ENCODE peak calls at places on chromosomes 1 and 21, in eight cellular contexts. One of them, this sample, is unnamed.

GRCh38 chr1:108080448-108080847 is 115.5 kb upstream of the VAV3 start:
- DNase-seq in neural progenitor cell: no peak
- DNase-seq in ureter: no peak
- DNase-seq in NCI-H1436 treated with DMSO at 0.1 percent for 48 hours: no peak
- DNase-seq in CD8-positive, alpha-beta T cell: peak; percentile 15
- DNase-seq in GM12891: no peak
- DNase-seq in stimulated activated CD8-positive, alpha-beta memory T cell treated with anti-CD3 and anti-CD28 coated beads, Interleukin-15, amount 100 ng/mL, for 24 hours: no peak
- DNase-seq in pancreas: no peak
- DNase-seq in this sample: no peak

GRCh38 chr1:150386546-150387080 is 22.7 kb downstream of the RPRD2 start:
- DNase-seq in stimulated activated CD8-positive, alpha-beta memory T cell treated with anti-CD3 and anti-CD28 coated beads, Interleukin-15, amount 100 ng/mL, for 24 hours: no peak
- DNase-seq in NCI-H1436 treated with DMSO at 0.1 percent for 48 hours: no peak
- DNase-seq in pancreas: no peak
- DNase-seq in ureter: no peak
- DNase-seq in neural progenitor cell: no peak
- DNase-seq in CD8-positive, alpha-beta T cell: no peak
- DNase-seq in GM12891: no peak
- DNase-seq in this sample: no peak

GRCh38 chr1:19310720-19311502 is 1.0 kb downstream of the AKR7A2 start:
- DNase-seq in stimulated activated CD8-positive, alpha-beta memory T cell treated with anti-CD3 and anti-CD28 coated beads, Interleukin-15, amount 100 ng/mL, for 24 hours: no peak
- DNase-seq in ureter: no peak
- DNase-seq in CD8-positive, alpha-beta T cell: no peak
- DNase-seq in neural progenitor cell: peak; percentile 26
- DNase-seq in pancreas: no peak
- DNase-seq in GM12891: no peak
- DNase-seq in NCI-H1436 treated with DMSO at 0.1 percent for 48 hours: no peak
- DNase-seq in this sample: no peak

GRCh38 chr1:218259800-218260199 is 25.3 kb upstream of the RRP15 start:
- DNase-seq in stimulated activated CD8-positive, alpha-beta memory T cell treated with anti-CD3 and anti-CD28 coated beads, Interleukin-15, amount 100 ng/mL, for 24 hours: no peak
- DNase-seq in CD8-positive, alpha-beta T cell: no peak
- DNase-seq in NCI-H1436 treated with DMSO at 0.1 percent for 48 hours: no peak
- DNase-seq in GM12891: no peak
- DNase-seq in ureter: no peak
- DNase-seq in pancreas: no peak
- DNase-seq in neural progenitor cell: peak; percentile 44
- DNase-seq in this sample: no peak

GRCh38 chr1:31515936-31516335 is 60.4 kb upstream of the TINAGL1 start:
- DNase-seq in stimulated activated CD8-positive, alpha-beta memory T cell treated with anti-CD3 and anti-CD28 coated beads, Interleukin-15, amount 100 ng/mL, for 24 hours: no peak
- DNase-seq in neural progenitor cell: no peak
- DNase-seq in pancreas: no peak
- DNase-seq in GM12891: no peak
- DNase-seq in NCI-H1436 treated with DMSO at 0.1 percent for 48 hours: no peak
- DNase-seq in CD8-positive, alpha-beta T cell: no peak
- DNase-seq in ureter: no peak
- DNase-seq in this sample: no peak

GRCh38 chr1:46021046-46021822 is 111.2 kb downstream of the PIK3R3 start:
- DNase-seq in stimulated activated CD8-positive, alpha-beta memory T cell treated with anti-CD3 and anti-CD28 coated beads, Interleukin-15, amount 100 ng/mL, for 24 hours: no peak
- DNase-seq in NCI-H1436 treated with DMSO at 0.1 percent for 48 hours: no peak
- DNase-seq in CD8-positive, alpha-beta T cell: no peak
- DNase-seq in ureter: no peak
- DNase-seq in pancreas: no peak
- DNase-seq in GM12891: no peak
- DNase-seq in neural progenitor cell: no peak
- DNase-seq in this sample: no peak

GRCh38 chr1:82185084-82185483 is 384.4 kb downstream of the ADGRL2 start:
- DNase-seq in GM12891: no peak
- DNase-seq in NCI-H1436 treated with DMSO at 0.1 percent for 48 hours: no peak
- DNase-seq in ureter: no peak
- DNase-seq in neural progenitor cell: no peak
- DNase-seq in pancreas: no peak
- DNase-seq in CD8-positive, alpha-beta T cell: no peak
- DNase-seq in stimulated activated CD8-positive, alpha-beta memory T cell treated with anti-CD3 and anti-CD28 coated beads, Interleukin-15, amount 100 ng/mL, for 24 hours: no peak
- DNase-seq in this sample: no peak

GRCh38 chr21:25039461-25040380 is 567.6 kb downstream of the MRPL39 start:
- DNase-seq in pancreas: no peak
- DNase-seq in NCI-H1436 treated with DMSO at 0.1 percent for 48 hours: peak; percentile 68
- DNase-seq in neural progenitor cell: peak; percentile 5
- DNase-seq in GM12891: no peak
- DNase-seq in CD8-positive, alpha-beta T cell: no peak
- DNase-seq in ureter: no peak
- DNase-seq in stimulated activated CD8-positive, alpha-beta memory T cell treated with anti-CD3 and anti-CD28 coated beads, Interleukin-15, amount 100 ng/mL, for 24 hours: no peak
- DNase-seq in this sample: peak; percentile 1

GRCh38 chr1:2555634-2556276 is 416 bp upstream of the TNFRSF14 start:
- DNase-seq in ureter: peak; percentile 94
- DNase-seq in neural progenitor cell: no peak
- DNase-seq in NCI-H1436 treated with DMSO at 0.1 percent for 48 hours: no peak
- DNase-seq in pancreas: peak; percentile 75
- DNase-seq in stimulated activated CD8-positive, alpha-beta memory T cell treated with anti-CD3 and anti-CD28 coated beads, Interleukin-15, amount 100 ng/mL, for 24 hours: peak; percentile 55
- DNase-seq in GM12891: peak; percentile 75
- DNase-seq in CD8-positive, alpha-beta T cell: peak; percentile 60
- DNase-seq in this sample: peak; percentile 46

GRCh38 chr1:117587479-117588356 is 18.1 kb upstream of the TENT5C start:
- DNase-seq in GM12891: no peak
- DNase-seq in stimulated activated CD8-positive, alpha-beta memory T cell treated with anti-CD3 and anti-CD28 coated beads, Interleukin-15, amount 100 ng/mL, for 24 hours: no peak
- DNase-seq in NCI-H1436 treated with DMSO at 0.1 percent for 48 hours: no peak
- DNase-seq in neural progenitor cell: no peak
- DNase-seq in CD8-positive, alpha-beta T cell: no peak
- DNase-seq in pancreas: no peak
- DNase-seq in ureter: no peak
- DNase-seq in this sample: no peak

GRCh38 chr1:17540255-17541001 is 930 bp downstream of the ARHGEF10L start:
- DNase-seq in NCI-H1436 treated with DMSO at 0.1 percent for 48 hours: no peak
- DNase-seq in CD8-positive, alpha-beta T cell: no peak
- DNase-seq in ureter: peak; percentile 69
- DNase-seq in GM12891: no peak
- DNase-seq in pancreas: peak; percentile 73
- DNase-seq in stimulated activated CD8-positive, alpha-beta memory T cell treated with anti-CD3 and anti-CD28 coated beads, Interleukin-15, amount 100 ng/mL, for 24 hours: no peak
- DNase-seq in neural progenitor cell: peak; percentile 87
- DNase-seq in this sample: no peak

GRCh38 chr1:8423702-8424538 is 106.0 kb downstream of the SLC45A1 start:
- DNase-seq in ureter: no peak
- DNase-seq in CD8-positive, alpha-beta T cell: peak; percentile 48
- DNase-seq in NCI-H1436 treated with DMSO at 0.1 percent for 48 hours: no peak
- DNase-seq in neural progenitor cell: peak; percentile 90
- DNase-seq in GM12891: peak; percentile 35
- DNase-seq in pancreas: peak; percentile 77
- DNase-seq in stimulated activated CD8-positive, alpha-beta memory T cell treated with anti-CD3 and anti-CD28 coated beads, Interleukin-15, amount 100 ng/mL, for 24 hours: peak; percentile 19
- DNase-seq in this sample: peak; percentile 79

GRCh38 chr1:232568331-232568852 is 61.5 kb downstream of the SIPA1L2 start:
- DNase-seq in ureter: no peak
- DNase-seq in GM12891: no peak
- DNase-seq in NCI-H1436 treated with DMSO at 0.1 percent for 48 hours: no peak
- DNase-seq in neural progenitor cell: no peak
- DNase-seq in CD8-positive, alpha-beta T cell: no peak
- DNase-seq in stimulated activated CD8-positive, alpha-beta memory T cell treated with anti-CD3 and anti-CD28 coated beads, Interleukin-15, amount 100 ng/mL, for 24 hours: no peak
- DNase-seq in pancreas: no peak
- DNase-seq in this sample: no peak

GRCh38 chr1:30049748-30050147 is 673.6 kb downstream of the MATN1 start:
- DNase-seq in stimulated activated CD8-positive, alpha-beta memory T cell treated with anti-CD3 and anti-CD28 coated beads, Interleukin-15, amount 100 ng/mL, for 24 hours: no peak
- DNase-seq in GM12891: no peak
- DNase-seq in ureter: no peak
- DNase-seq in pancreas: peak; percentile 19
- DNase-seq in neural progenitor cell: no peak
- DNase-seq in NCI-H1436 treated with DMSO at 0.1 percent for 48 hours: no peak
- DNase-seq in CD8-positive, alpha-beta T cell: no peak
- DNase-seq in this sample: no peak

GRCh38 chr1:47783638-47784293 is 213.4 kb downstream of the TRABD2B start:
- DNase-seq in GM12891: no peak
- DNase-seq in neural progenitor cell: no peak
- DNase-seq in ureter: no peak
- DNase-seq in pancreas: no peak
- DNase-seq in CD8-positive, alpha-beta T cell: no peak
- DNase-seq in NCI-H1436 treated with DMSO at 0.1 percent for 48 hours: no peak
- DNase-seq in stimulated activated CD8-positive, alpha-beta memory T cell treated with anti-CD3 and anti-CD28 coated beads, Interleukin-15, amount 100 ng/mL, for 24 hours: no peak
- DNase-seq in this sample: no peak

GRCh38 chr1:208044568-208045241 is 133.8 kb upstream of the CD34 start:
- DNase-seq in neural progenitor cell: no peak
- DNase-seq in ureter: no peak
- DNase-seq in stimulated activated CD8-positive, alpha-beta memory T cell treated with anti-CD3 and anti-CD28 coated beads, Interleukin-15, amount 100 ng/mL, for 24 hours: no peak
- DNase-seq in CD8-positive, alpha-beta T cell: no peak
- DNase-seq in NCI-H1436 treated with DMSO at 0.1 percent for 48 hours: no peak
- DNase-seq in pancreas: no peak
- DNase-seq in GM12891: no peak
- DNase-seq in this sample: no peak

GRCh38 chr1:91804546-91805023 is 81.4 kb downstream of the TGFBR3 start:
- DNase-seq in neural progenitor cell: no peak
- DNase-seq in stimulated activated CD8-positive, alpha-beta memory T cell treated with anti-CD3 and anti-CD28 coated beads, Interleukin-15, amount 100 ng/mL, for 24 hours: peak; percentile 35
- DNase-seq in ureter: no peak
- DNase-seq in CD8-positive, alpha-beta T cell: peak; percentile 81
- DNase-seq in NCI-H1436 treated with DMSO at 0.1 percent for 48 hours: no peak
- DNase-seq in pancreas: no peak
- DNase-seq in GM12891: no peak
- DNase-seq in this sample: no peak

GRCh38 chr1:3119748-3120524 is 50.9 kb downstream of the PRDM16 start:
- DNase-seq in ureter: no peak
- DNase-seq in stimulated activated CD8-positive, alpha-beta memory T cell treated with anti-CD3 and anti-CD28 coated beads, Interleukin-15, amount 100 ng/mL, for 24 hours: no peak
- DNase-seq in GM12891: no peak
- DNase-seq in pancreas: no peak
- DNase-seq in CD8-positive, alpha-beta T cell: no peak
- DNase-seq in neural progenitor cell: no peak
- DNase-seq in NCI-H1436 treated with DMSO at 0.1 percent for 48 hours: no peak
- DNase-seq in this sample: no peak

GRCh38 chr1:211925016-211925415 is 94.5 kb upstream of the LPGAT1 start:
- DNase-seq in neural progenitor cell: peak; percentile 51
- DNase-seq in pancreas: no peak
- DNase-seq in ureter: no peak
- DNase-seq in CD8-positive, alpha-beta T cell: no peak
- DNase-seq in stimulated activated CD8-positive, alpha-beta memory T cell treated with anti-CD3 and anti-CD28 coated beads, Interleukin-15, amount 100 ng/mL, for 24 hours: no peak
- DNase-seq in GM12891: no peak
- DNase-seq in NCI-H1436 treated with DMSO at 0.1 percent for 48 hours: peak; percentile 68
- DNase-seq in this sample: no peak

GRCh38 chr1:153697873-153698647 is 19.6 kb downstream of the NPR1 start:
- DNase-seq in GM12891: no peak
- DNase-seq in stimulated activated CD8-positive, alpha-beta memory T cell treated with anti-CD3 and anti-CD28 coated beads, Interleukin-15, amount 100 ng/mL, for 24 hours: no peak
- DNase-seq in CD8-positive, alpha-beta T cell: no peak
- DNase-seq in pancreas: no peak
- DNase-seq in neural progenitor cell: no peak
- DNase-seq in ureter: peak; percentile 71
- DNase-seq in NCI-H1436 treated with DMSO at 0.1 percent for 48 hours: peak; percentile 64
- DNase-seq in this sample: no peak

GRCh38 chr1:223129229-223129851 is 13.7 kb downstream of the TLR5 start:
- DNase-seq in GM12891: peak; percentile 61
- DNase-seq in neural progenitor cell: peak; percentile 91
- DNase-seq in NCI-H1436 treated with DMSO at 0.1 percent for 48 hours: no peak
- DNase-seq in pancreas: peak; percentile 94
- DNase-seq in ureter: peak; percentile 65
- DNase-seq in stimulated activated CD8-positive, alpha-beta memory T cell treated with anti-CD3 and anti-CD28 coated beads, Interleukin-15, amount 100 ng/mL, for 24 hours: peak; percentile 53
- DNase-seq in CD8-positive, alpha-beta T cell: peak; percentile 71
- DNase-seq in this sample: no peak

GRCh38 chr1:216502528-216503162 is 79.4 kb upstream of the USH2A start:
- DNase-seq in NCI-H1436 treated with DMSO at 0.1 percent for 48 hours: peak; percentile 65
- DNase-seq in neural progenitor cell: peak; percentile 46
- DNase-seq in ureter: no peak
- DNase-seq in pancreas: no peak
- DNase-seq in stimulated activated CD8-positive, alpha-beta memory T cell treated with anti-CD3 and anti-CD28 coated beads, Interleukin-15, amount 100 ng/mL, for 24 hours: no peak
- DNase-seq in CD8-positive, alpha-beta T cell: no peak
- DNase-seq in GM12891: no peak
- DNase-seq in this sample: no peak

GRCh38 chr1:192913683-192914082 is 104.8 kb downstream of the RGS2 start:
- DNase-seq in pancreas: no peak
- DNase-seq in CD8-positive, alpha-beta T cell: no peak
- DNase-seq in ureter: no peak
- DNase-seq in neural progenitor cell: no peak
- DNase-seq in stimulated activated CD8-positive, alpha-beta memory T cell treated with anti-CD3 and anti-CD28 coated beads, Interleukin-15, amount 100 ng/mL, for 24 hours: no peak
- DNase-seq in GM12891: no peak
- DNase-seq in NCI-H1436 treated with DMSO at 0.1 percent for 48 hours: no peak
- DNase-seq in this sample: no peak

GRCh38 chr1:97337250-97338030 is 583.4 kb downstream of the DPYD start:
- DNase-seq in neural progenitor cell: no peak
- DNase-seq in ureter: no peak
- DNase-seq in stimulated activated CD8-positive, alpha-beta memory T cell treated with anti-CD3 and anti-CD28 coated beads, Interleukin-15, amount 100 ng/mL, for 24 hours: no peak
- DNase-seq in CD8-positive, alpha-beta T cell: no peak
- DNase-seq in pancreas: no peak
- DNase-seq in NCI-H1436 treated with DMSO at 0.1 percent for 48 hours: no peak
- DNase-seq in GM12891: no peak
- DNase-seq in this sample: no peak

GRCh38 chr1:46508760-46509159 is 19.1 kb downstream of the DMBX1 start:
- DNase-seq in NCI-H1436 treated with DMSO at 0.1 percent for 48 hours: no peak
- DNase-seq in GM12891: no peak
- DNase-seq in ureter: no peak
- DNase-seq in pancreas: no peak
- DNase-seq in CD8-positive, alpha-beta T cell: no peak
- DNase-seq in neural progenitor cell: no peak
- DNase-seq in stimulated activated CD8-positive, alpha-beta memory T cell treated with anti-CD3 and anti-CD28 coated beads, Interleukin-15, amount 100 ng/mL, for 24 hours: no peak
- DNase-seq in this sample: no peak

GRCh38 chr1:23103001-23103879 is 65.4 kb downstream of the LUZP1 start:
- DNase-seq in pancreas: no peak
- DNase-seq in stimulated activated CD8-positive, alpha-beta memory T cell treated with anti-CD3 and anti-CD28 coated beads, Interleukin-15, amount 100 ng/mL, for 24 hours: no peak
- DNase-seq in GM12891: peak; percentile 32
- DNase-seq in neural progenitor cell: no peak
- DNase-seq in CD8-positive, alpha-beta T cell: peak; percentile 16
- DNase-seq in NCI-H1436 treated with DMSO at 0.1 percent for 48 hours: no peak
- DNase-seq in ureter: no peak
- DNase-seq in this sample: no peak

GRCh38 chr1:101509370-101509769 is 272.6 kb downstream of the S1PR1 start:
- DNase-seq in ureter: no peak
- DNase-seq in CD8-positive, alpha-beta T cell: no peak
- DNase-seq in GM12891: no peak
- DNase-seq in pancreas: peak; percentile 48
- DNase-seq in stimulated activated CD8-positive, alpha-beta memory T cell treated with anti-CD3 and anti-CD28 coated beads, Interleukin-15, amount 100 ng/mL, for 24 hours: no peak
- DNase-seq in NCI-H1436 treated with DMSO at 0.1 percent for 48 hours: no peak
- DNase-seq in neural progenitor cell: no peak
- DNase-seq in this sample: no peak

GRCh38 chr1:231196307-231196706 is 34.4 kb downstream of the TRIM67 start:
- DNase-seq in neural progenitor cell: no peak
- DNase-seq in pancreas: no peak
- DNase-seq in CD8-positive, alpha-beta T cell: no peak
- DNase-seq in stimulated activated CD8-positive, alpha-beta memory T cell treated with anti-CD3 and anti-CD28 coated beads, Interleukin-15, amount 100 ng/mL, for 24 hours: no peak
- DNase-seq in NCI-H1436 treated with DMSO at 0.1 percent for 48 hours: no peak
- DNase-seq in GM12891: no peak
- DNase-seq in ureter: no peak
- DNase-seq in this sample: no peak

GRCh38 chr21:16169102-16169511 is 439.3 kb downstream of the USP25 start:
- DNase-seq in NCI-H1436 treated with DMSO at 0.1 percent for 48 hours: no peak
- DNase-seq in neural progenitor cell: no peak
- DNase-seq in pancreas: no peak
- DNase-seq in stimulated activated CD8-positive, alpha-beta memory T cell treated with anti-CD3 and anti-CD28 coated beads, Interleukin-15, amount 100 ng/mL, for 24 hours: no peak
- DNase-seq in CD8-positive, alpha-beta T cell: no peak
- DNase-seq in GM12891: no peak
- DNase-seq in ureter: no peak
- DNase-seq in this sample: no peak

GRCh38 chr1:115492880-115493279 is 148.9 kb upstream of the VANGL1 start:
- DNase-seq in neural progenitor cell: no peak
- DNase-seq in NCI-H1436 treated with DMSO at 0.1 percent for 48 hours: no peak
- DNase-seq in stimulated activated CD8-positive, alpha-beta memory T cell treated with anti-CD3 and anti-CD28 coated beads, Interleukin-15, amount 100 ng/mL, for 24 hours: no peak
- DNase-seq in ureter: peak; percentile 26
- DNase-seq in CD8-positive, alpha-beta T cell: no peak
- DNase-seq in pancreas: no peak
- DNase-seq in GM12891: no peak
- DNase-seq in this sample: no peak